ENCODE peak calls at places on chromosomes 16 and 17, in five cellular contexts. O is PC-3, L is mammary epithelial cell, B is AG04449, M is AG10803. Z is an unnamed sample.

GRCh38 chr16:4053663-4054479 is 62.4 kb downstream of the ADCY9 start:
- DNase-seq in B (peak; percentile 80), M (peak; percentile 99), L (peak; percentile 55), O (peak; percentile 39), Z (no peak)

GRCh38 chr16:49474741-49475140 is 101.1 kb downstream of the C16orf78 start:
- DNase-seq in O (no peak), L (no peak), B (no peak), M (no peak), Z (no peak)

GRCh38 chr17:80647746-80648145 is 103.1 kb downstream of the RPTOR start:
- DNase-seq in L (peak; percentile 84), M (peak; percentile 88), O (peak; percentile 79), B (peak; percentile 75), Z (peak; percentile 57)

GRCh38 chr17:20127660-20128413 is 118.7 kb downstream of the SPECC1 start:
- DNase-seq in O (peak; percentile 49), L (peak; percentile 9), M (peak; percentile 38), B (peak; percentile 24), Z (no peak)

GRCh38 chr16:50313596-50314483 is 47.5 kb downstream of the ADCY7 start:
- DNase-seq in O (no peak), B (no peak), M (peak; percentile 83), L (no peak), Z (no peak)

GRCh38 chr16:72179592-72179991 is 7.6 kb upstream of the PMFBP1 start:
- DNase-seq in M (no peak), O (no peak), L (no peak), B (no peak), Z (no peak)

GRCh38 chr16:78303946-78304345 is 204.5 kb downstream of the WWOX start:
- DNase-seq in B (no peak), O (no peak), M (no peak), L (no peak), Z (no peak)

GRCh38 chr16:13906426-13907089 is 13.4 kb upstream of the ERCC4 start:
- DNase-seq in L (no peak), O (no peak), B (no peak), M (no peak), Z (no peak)

GRCh38 chr16:401468-402348 is at the start of gene DECR2:
- DNase-seq in O (peak; percentile 80), M (peak; percentile 83), B (no peak), L (peak; percentile 79), Z (no peak)

GRCh38 chr16:65077181-65077580 is 44.7 kb downstream of the CDH11 start:
- DNase-seq in O (no peak), L (no peak), B (no peak), M (no peak), Z (no peak)

GRCh38 chr17:39147221-39148185 is 3.9 kb downstream of the PLXDC1 start:
- DNase-seq in B (no peak), L (no peak), O (no peak), M (no peak), Z (no peak)

GRCh38 chr17:14361470-14361869 is 60.6 kb downstream of the HS3ST3B1 start:
- DNase-seq in M (no peak), O (no peak), L (no peak), B (no peak), Z (no peak)

GRCh38 chr16:83870830-83871229 is 28.1 kb upstream of the MLYCD start:
- DNase-seq in B (no peak), L (no peak), M (no peak), O (no peak), Z (no peak)
- TF ChIP-seq CTCF in B (no peak), L (no peak), M (no peak), O (no peak), Z (no peak)

GRCh38 chr16:67149276-67150057 is 1.3 kb downstream of the B3GNT9 start:
- DNase-seq in O (no peak), M (no peak), B (no peak), L (no peak), Z (no peak)
- H3K4me3 ChIP-seq in O (no peak overlapping the region), M (no peak overlapping the region), B (peak overlapping the region; percentile 64), L (no peak overlapping the region), Z (no peak overlapping the region)

DNA sequence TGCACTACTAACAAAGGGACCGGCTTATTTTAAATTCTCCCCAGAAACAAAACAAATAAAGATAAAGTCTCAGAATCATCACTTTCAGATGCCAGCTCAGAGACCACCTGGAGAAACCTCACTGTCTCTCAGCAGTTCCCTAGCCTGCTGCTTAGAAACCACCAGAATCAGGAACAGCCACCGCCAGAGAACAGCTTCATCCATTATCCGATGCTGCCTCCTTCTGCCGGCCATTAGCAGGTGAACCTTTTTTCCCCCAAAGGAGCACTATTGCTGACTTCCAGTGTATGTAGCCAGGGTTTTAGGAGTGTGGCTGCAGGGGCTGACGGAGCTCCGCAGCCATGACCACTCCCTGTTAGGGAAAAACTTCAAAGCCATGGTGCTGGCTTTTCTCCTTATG is 171.2 kb upstream of the DYNLRB2 start:
- DNase-seq in O (peak; percentile 25), M (peak; percentile 66), L (peak; percentile 39), B (peak; percentile 10), Z (no peak)
- TF ChIP-seq CTCF in O (peak; percentile 46), M (peak; percentile 92), L (peak; percentile 85), B (peak; percentile 81), Z (peak; percentile 62)

GRCh38 chr17:82053130-82053529 is 1.4 kb downstream of the GPS1 start:
- DNase-seq in O (no peak), L (no peak), B (no peak), M (no peak), Z (no peak)
- H3K4me3 ChIP-seq in O (peak overlapping the region; percentile 100), L (peak overlapping the region; percentile 65), B (peak overlapping the region; percentile 82), M (peak overlapping the region; percentile 80), Z (peak overlapping the region; percentile 91)

Z was measured in epithelial cell of proximal tubule.